ENCODE peak calls at places on chromosomes 4 and X, in seven cellular contexts. L, T, N, C, F, E and Y are unnamed samples.
A peak's percentile ranks its signal among the peaks of the same experiment; 100 is the strongest.

GRCh38 chr4:42915484-42915883 is 23.0 kb downstream of the GRXCR1 start:
- DNase-seq in L (peak; percentile 15), T (no peak), N (no peak), C (peak; percentile 87), F (no peak), E (no peak), Y (no peak)

GRCh38 chrX:54447461-54447860 is 7.3 kb downstream of the TSR2 start:
- DNase-seq in L (no peak), T (no peak), N (no peak), C (peak; percentile 55), F (peak; percentile 14), E (no peak), Y (no peak)

GRCh38 chr4:5878359-5878758 is 14.5 kb downstream of the CRMP1 start:
- DNase-seq in L (no peak), T (no peak), N (no peak), C (peak; percentile 72), F (no peak), E (no peak), Y (no peak)

GRCh38 chr4:110550260-110550659 is 72.6 kb downstream of the PITX2 start:
- DNase-seq in L (peak; percentile 4), T (no peak), N (no peak), C (peak; percentile 47), F (peak; percentile 42), E (no peak), Y (no peak)

GRCh38 chr4:140861359-140862181 is 105.4 kb upstream of the TBC1D9 start:
- DNase-seq in L (peak; percentile 56), T (peak; percentile 39), N (peak; percentile 91), C (peak; percentile 85), F (peak; percentile 74), E (peak; percentile 29), Y (no peak)

GRCh38 chr4:8849266-8850073 is 22.2 kb downstream of the HMX1 start:
- DNase-seq in L (no peak), T (no peak), N (no peak), C (no peak), F (no peak), E (no peak), Y (no peak)

GRCh38 chrX:104564921-104565703 is 887 bp upstream of the IL1RAPL2 start:
- DNase-seq in L (peak; percentile 23), T (no peak), N (no peak), C (peak; percentile 34), F (no peak), E (no peak), Y (no peak)

GRCh38 chr4:152545088-152545487 is 9.2 kb upstream of the FBXW7 start:
- DNase-seq in L (no peak), T (no peak), N (no peak), C (no peak), F (no peak), E (no peak), Y (no peak)

GRCh38 chrX:40261955-40262596 is 164.3 kb upstream of the BCOR start:
- DNase-seq in L (no peak), T (no peak), N (no peak), C (no peak), F (no peak), E (no peak), Y (no peak)

GRCh38 chrX:40090050-40090804 is 7.5 kb downstream of the BCOR start:
- DNase-seq in L (no peak), T (no peak), N (no peak), C (no peak), F (no peak), E (no peak), Y (no peak)

GRCh38 chrX:39967348-39967747 is 130.4 kb downstream of the BCOR start:
- DNase-seq in L (no peak), T (no peak), N (no peak), C (no peak), F (no peak), E (no peak), Y (no peak)

GRCh38 chrX:17597836-17598434 is 139.4 kb upstream of the SCML1 start:
- DNase-seq in L (no peak), T (peak; percentile 81), N (peak; percentile 27), C (peak; percentile 27), F (peak; percentile 19), E (no peak), Y (no peak)

GRCh38 chrX:130502023-130502570 is 100.3 kb downstream of the RBMX2 start:
- DNase-seq in L (no peak), T (no peak), N (no peak), C (no peak), F (no peak), E (no peak), Y (no peak)

GRCh38 chr4:153947124-153947523 is 158.2 kb upstream of the SFRP2 start:
- DNase-seq in L (no peak), T (no peak), N (no peak), C (no peak), F (no peak), E (no peak), Y (no peak)

GRCh38 chr4:148845609-148846008 is 403.4 kb upstream of the NR3C2 start:
- DNase-seq in L (no peak), T (no peak), N (no peak), C (no peak), F (no peak), E (no peak), Y (no peak)

GRCh38 chrX:24485976-24486680 is 21.0 kb downstream of the PDK3 start:
- DNase-seq in L (no peak), T (no peak), N (no peak), C (peak; percentile 51), F (no peak), E (no peak), Y (no peak)

GRCh38 chr4:3491681-3492405 is 28.7 kb downstream of the DOK7 start:
- DNase-seq in L (no peak), T (no peak), N (no peak), C (no peak), F (peak; percentile 69), E (no peak), Y (no peak)

GRCh38 chr4:28822163-28822562 is 1898.0 kb upstream of the PCDH7 start:
- DNase-seq in L (no peak), T (no peak), N (no peak), C (no peak), F (no peak), E (no peak), Y (no peak)

GRCh38 chrX:123818243-123818642 is 41.6 kb upstream of the XIAP start:
- DNase-seq in L (peak; percentile 96), T (no peak), N (no peak), C (peak; percentile 82), F (peak; percentile 63), E (no peak), Y (no peak)

GRCh38 chr4:91233164-91233563 is 1070.6 kb upstream of the GRID2 start:
- DNase-seq in L (no peak), T (no peak), N (no peak), C (no peak), F (no peak), E (no peak), Y (no peak)

GRCh38 chr4:47462799-47463234 is 685 bp downstream of the COMMD8 start:
- DNase-seq in L (no peak), T (no peak), N (no peak), C (peak; percentile 73), F (no peak), E (no peak), Y (no peak)

GRCh38 chr4:156962069-156962377 is 9.6 kb downstream of the PDGFC start:
- DNase-seq in L (no peak), T (no peak), N (no peak), C (no peak), F (no peak), E (no peak), Y (no peak)

GRCh38 chr4:31169851-31170250 is 449.7 kb downstream of the PCDH7 start:
- DNase-seq in L (no peak), T (no peak), N (no peak), C (no peak), F (no peak), E (no peak), Y (no peak)

GRCh38 chrX:20311505-20311904 is 44.8 kb upstream of the RPS6KA3 start:
- DNase-seq in L (no peak), T (no peak), N (no peak), C (no peak), F (no peak), E (no peak), Y (no peak)

GRCh38 chr4:8364848-8365350 is 75.6 kb downstream of the ACOX3 start:
- DNase-seq in L (no peak), T (no peak), N (no peak), C (no peak), F (no peak), E (no peak), Y (no peak)

GRCh38 chr4:161680146-161680545 is 483.7 kb downstream of the FSTL5 start:
- DNase-seq in L (no peak), T (no peak), N (no peak), C (no peak), F (no peak), E (no peak), Y (no peak)

GRCh38 chr4:17238633-17239032 is 273.3 kb downstream of the QDPR start:
- DNase-seq in L (no peak), T (no peak), N (no peak), C (no peak), F (no peak), E (no peak), Y (no peak)

GRCh38 chrX:129787336-129788055 is 7.7 kb downstream of the SASH3 start:
- DNase-seq in L (no peak), T (peak; percentile 17), N (no peak), C (no peak), F (no peak), E (no peak), Y (no peak)

GRCh38 chr4:144190009-144190408 is 49.5 kb upstream of the GYPA start:
- DNase-seq in L (no peak), T (no peak), N (no peak), C (no peak), F (no peak), E (no peak), Y (no peak)

GRCh38 chrX:152601848-152602616 is 35.7 kb upstream of the GABRQ start:
- DNase-seq in L (peak; percentile 6), T (no peak), N (no peak), C (peak; percentile 40), F (no peak), E (no peak), Y (no peak)

GRCh38 chr4:144174401-144175067 is 34.0 kb upstream of the GYPA start:
- DNase-seq in L (peak; percentile 50), T (no peak), N (peak; percentile 73), C (peak; percentile 72), F (peak; percentile 65), E (no peak), Y (no peak)

GRCh38 chr4:170005472-170005871 is 20.7 kb downstream of the MFAP3L start:
- DNase-seq in L (no peak), T (no peak), N (no peak), C (peak; percentile 72), F (no peak), E (no peak), Y (no peak)

GRCh38 chrX:39577206-39577605 is 520.6 kb downstream of the BCOR start:
- DNase-seq in L (no peak), T (no peak), N (no peak), C (peak; percentile 50), F (no peak), E (no peak), Y (no peak)

GRCh38 chr4:1183985-1184773 is 11.8 kb upstream of the SPON2 start:
- DNase-seq in L (no peak), T (no peak), N (peak; percentile 2), C (no peak), F (no peak), E (no peak), Y (no peak)